ENCODE peak calls at places on chromosomes 1 and 21, in ten cellular contexts. J is transverse colon; A is BE2C; B is BJ; V is PC-3; T is left ventricle myocardium inferior; O is ascending aorta; Z is CD8-positive, alpha-beta T cell; M is effector memory CD4-positive, alpha-beta T cell; C is PC-9. Q is an unnamed sample. For H3K36me3, the result is how much of the 10 kb centered on the place peaks cover.

GRCh38 chr1:238779676-238780075 is 606.7 kb upstream of the CHRM3 start:
- DNase-seq in V (no peak), M (no peak), C (no peak), O (no peak), A (no peak), Z (no peak), T (no peak), B (no peak), J (no peak), Q (no peak)

GRCh38 chr1:85894651-85895050 is 186.4 kb upstream of the ZNHIT6 start:
- DNase-seq in J (no peak), O (no peak), B (no peak), Z (no peak), A (peak), T (no peak), V (peak), C (peak), M (no peak), Q (peak)

GRCh38 chr1:171740987-171741871 is 636 bp downstream of the VAMP4 start:
- DNase-seq in M (no peak), A (peak), V (peak), Z (peak), J (peak), B (no peak), C (peak), T (peak), O (no peak), Q (no peak)

GRCh38 chr1:163472267-163472666 is 150.5 kb downstream of the NUF2 start:
- DNase-seq in M (no peak), Z (no peak), J (no peak), A (no peak), C (no peak), O (no peak), B (no peak), V (no peak), T (no peak), Q (no peak)

GRCh38 chr1:233304489-233305102 is 9.1 kb upstream of the PCNX2 start:
- DNase-seq in C (no peak), V (peak), M (no peak), T (no peak), O (no peak), A (no peak), Z (no peak), J (no peak), B (no peak), Q (peak)

GRCh38 chr1:90879281-90879680 is 142.6 kb downstream of the ZNF644 start:
- DNase-seq in A (no peak), C (no peak), V (peak), J (no peak), B (no peak), M (no peak), T (no peak), O (no peak), Z (no peak), Q (no peak)

GRCh38 chr1:243510928-243511327 is 255.1 kb downstream of the SDCCAG8 start:
- DNase-seq in J (no peak), M (no peak), V (no peak), C (no peak), B (no peak), A (no peak), T (no peak), Z (no peak), O (no peak), Q (no peak)

GRCh38 chr1:59186656-59187055 is 110.2 kb upstream of the FGGY start:
- DNase-seq in Z (no peak), A (no peak), B (no peak), M (no peak), T (no peak), O (no peak), V (no peak), J (no peak), C (no peak), Q (no peak)

GRCh38 chr1:236515443-236515958 is 8.3 kb upstream of the LGALS8 start:
- DNase-seq in B (no peak), C (no peak), O (no peak), V (peak), T (no peak), Z (no peak), J (no peak), A (no peak), M (no peak), Q (no peak)

DNA sequence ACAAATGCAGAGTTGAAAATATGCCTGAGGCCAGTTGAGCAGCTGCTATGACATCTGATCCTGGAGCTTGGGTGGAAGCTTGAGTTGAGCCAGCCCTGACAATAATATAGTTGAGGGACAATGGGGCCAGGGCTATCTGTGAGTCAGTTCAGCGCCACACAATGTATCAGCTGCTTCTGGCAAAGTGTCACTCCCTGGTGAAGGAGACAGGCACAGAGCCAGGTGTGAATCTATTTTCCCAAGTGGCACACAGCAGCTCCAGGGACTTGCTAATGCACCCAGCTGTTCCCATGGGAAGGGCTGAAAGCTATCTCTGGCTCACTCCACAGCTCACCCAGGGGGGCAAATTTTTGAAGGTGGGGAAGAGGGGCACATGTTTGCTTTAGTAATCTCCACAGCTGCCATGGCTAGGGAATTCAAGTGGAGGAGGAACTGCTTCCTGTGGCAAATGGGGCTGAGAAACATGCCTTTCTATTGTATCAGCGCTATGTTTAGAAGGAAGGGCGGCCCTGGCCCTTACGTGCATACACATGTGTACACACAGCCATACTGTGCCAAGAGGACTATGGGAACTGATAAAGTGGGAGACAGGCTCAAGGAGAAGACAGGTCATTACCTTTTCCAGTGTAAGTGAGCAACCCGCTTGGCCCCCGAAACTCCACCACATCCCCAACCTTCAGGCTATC is 2.2 kb downstream of the CYB5R1 start:
- DNase-seq in B (no peak), O (no peak), Z (no peak), C (peak), A (peak), V (no peak), J (no peak), M (no peak), T (peak), Q (no peak)
- H3K4me3 ChIP-seq in B (no peak), O (no peak), Z (no peak), C (no peak), A (no peak), V (no peak), J (no peak), M (no peak), T (peak), Q (no peak)

GRCh38 chr1:201622353-201622752 is 83.4 kb downstream of the NAV1 start:
- DNase-seq in C (no peak), O (no peak), J (no peak), Z (no peak), M (no peak), V (no peak), A (no peak), T (no peak), B (no peak), Q (no peak)
- H3K36me3 ChIP-seq in C (under half), O (under half), J (under half), Z (under half), M (under half), V (under half), A (under half), T (under half), B (under half), Q (under half)

DNA sequence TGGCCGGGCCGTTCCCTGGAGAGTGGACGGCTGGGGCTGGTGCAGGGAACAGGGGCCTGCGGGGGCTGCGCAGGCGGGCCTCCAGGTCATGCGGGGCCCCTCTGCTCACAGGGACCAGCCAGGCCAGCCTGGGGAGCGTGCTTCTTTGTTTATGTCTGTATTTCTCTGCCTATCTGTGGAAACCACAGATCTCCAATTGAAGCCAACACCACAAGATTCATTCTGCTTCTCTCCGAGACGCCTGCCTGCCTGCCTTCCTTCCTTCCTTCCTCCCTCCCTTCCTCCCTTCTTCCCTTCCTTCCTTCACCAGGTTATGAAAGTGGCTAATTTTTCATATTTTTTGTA is 39.9 kb upstream of the HMGN1 start:
- DNase-seq in V (no peak), O (no peak), B (no peak), C (no peak), M (no peak), T (no peak), A (no peak), Z (no peak), J (no peak), Q (no peak)
- H3K4me3 ChIP-seq in V (peak), O (peak), B (no peak), C (peak), M (peak), T (peak), A (peak), Z (peak), J (peak), Q (peak)

DNA sequence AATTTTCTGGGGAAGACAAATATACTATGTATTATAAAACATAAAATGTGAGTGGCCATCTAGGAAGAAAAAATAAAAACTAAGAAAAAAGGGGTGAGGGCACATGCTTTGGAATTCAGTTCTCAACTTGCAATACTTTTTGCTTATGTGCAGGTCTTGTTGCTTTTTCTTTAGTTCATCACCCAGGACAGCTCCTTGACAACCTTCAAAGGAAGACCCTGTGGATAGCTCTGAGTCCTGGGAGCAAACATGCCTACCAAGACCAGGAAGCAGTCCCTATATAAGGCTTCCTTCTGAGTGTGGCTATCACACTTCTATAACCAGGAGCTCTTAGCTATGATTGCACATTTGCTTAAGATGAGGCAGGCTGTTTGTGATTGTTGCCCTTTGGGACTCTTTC is 78.0 kb downstream of the WDR64 start:
- DNase-seq in M (no peak), J (no peak), T (no peak), B (no peak), V (peak), C (no peak), O (no peak), A (no peak), Z (no peak), Q (no peak)
- H3K36me3 ChIP-seq in M (under half), J (under half), T (under half), B (under half), V (under half), C (under half), O (under half), A (under half), Z (under half), Q (under half)

DNA sequence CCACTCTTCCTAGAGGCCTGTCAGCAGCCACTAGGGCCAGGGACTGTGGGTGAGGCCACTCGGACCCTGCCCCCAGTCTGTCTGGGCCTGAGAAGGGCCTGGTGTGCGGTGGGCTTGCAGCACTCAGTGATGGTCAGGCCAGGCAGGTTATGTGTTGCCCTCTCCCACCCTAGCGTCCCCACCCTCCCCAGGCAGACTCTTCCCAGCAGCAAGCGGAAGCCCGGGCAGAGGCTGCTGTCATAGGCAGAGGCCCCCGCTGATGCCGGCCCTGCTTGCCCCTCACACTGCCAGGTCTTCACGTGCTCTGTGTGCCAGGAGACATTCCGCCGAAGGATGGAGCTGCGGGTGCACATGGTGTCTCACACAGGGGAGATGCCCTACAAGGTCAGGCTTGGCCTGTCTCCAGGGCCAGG is 6.6 kb downstream of the ZBTB48 start:
- DNase-seq in V (no peak), B (no peak), O (no peak), J (no peak), C (no peak), M (no peak), A (no peak), Z (no peak), T (no peak), Q (no peak)
- H3K4me3 ChIP-seq in V (no peak), B (no peak), O (no peak), J (no peak), C (no peak), M (no peak), A (no peak), Z (no peak), T (no peak), Q (no peak)

DNA sequence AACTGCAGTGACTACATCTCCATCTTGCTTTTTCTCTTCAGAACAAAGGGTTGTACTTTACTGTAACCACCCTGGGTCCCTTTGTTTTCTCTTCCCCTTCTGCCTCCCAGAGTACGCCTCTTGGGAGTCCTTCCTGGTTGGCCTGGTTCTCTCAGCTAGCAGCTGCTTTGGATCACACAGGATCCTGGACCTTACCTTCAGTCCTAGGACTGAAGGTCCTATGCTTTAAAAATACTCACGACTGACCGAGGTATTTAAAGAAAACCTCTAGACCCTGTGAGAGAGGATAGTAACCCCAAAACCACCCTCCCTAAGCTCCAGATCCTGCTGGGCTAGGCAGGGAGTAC is 4.8 kb downstream of the TRIM45 start:
- DNase-seq in J (no peak), A (no peak), M (no peak), O (no peak), Z (no peak), B (no peak), C (no peak), V (no peak), T (no peak), Q (no peak)
- H3K36me3 ChIP-seq in J (under half), A (under half), M (under half), O (under half), Z (under half), B (under half), C (under half), V (under half), T (half or more), Q (under half)

GRCh38 chr1:24827737-24828136 is 82.5 kb downstream of the CLIC4 start:
- DNase-seq in C (no peak), T (no peak), M (no peak), A (no peak), B (no peak), O (no peak), J (no peak), Z (no peak), V (no peak), Q (no peak)

GRCh38 chr1:24828887-24829192 is 83.6 kb downstream of the CLIC4 start:
- DNase-seq in O (no peak), M (no peak), Z (no peak), A (peak), C (no peak), V (no peak), T (no peak), B (no peak), J (no peak), Q (no peak)

GRCh38 chr1:24826510-24826909 is 81.3 kb downstream of the CLIC4 start:
- DNase-seq in M (no peak), V (no peak), Z (no peak), O (no peak), A (no peak), T (no peak), J (no peak), B (no peak), C (no peak), Q (no peak)

GRCh38 chr1:24830680-24831272 is 85.5 kb downstream of the CLIC4 start:
- DNase-seq in O (no peak), B (peak), Z (no peak), T (no peak), A (no peak), C (no peak), M (no peak), J (no peak), V (peak), Q (no peak)

DNA sequence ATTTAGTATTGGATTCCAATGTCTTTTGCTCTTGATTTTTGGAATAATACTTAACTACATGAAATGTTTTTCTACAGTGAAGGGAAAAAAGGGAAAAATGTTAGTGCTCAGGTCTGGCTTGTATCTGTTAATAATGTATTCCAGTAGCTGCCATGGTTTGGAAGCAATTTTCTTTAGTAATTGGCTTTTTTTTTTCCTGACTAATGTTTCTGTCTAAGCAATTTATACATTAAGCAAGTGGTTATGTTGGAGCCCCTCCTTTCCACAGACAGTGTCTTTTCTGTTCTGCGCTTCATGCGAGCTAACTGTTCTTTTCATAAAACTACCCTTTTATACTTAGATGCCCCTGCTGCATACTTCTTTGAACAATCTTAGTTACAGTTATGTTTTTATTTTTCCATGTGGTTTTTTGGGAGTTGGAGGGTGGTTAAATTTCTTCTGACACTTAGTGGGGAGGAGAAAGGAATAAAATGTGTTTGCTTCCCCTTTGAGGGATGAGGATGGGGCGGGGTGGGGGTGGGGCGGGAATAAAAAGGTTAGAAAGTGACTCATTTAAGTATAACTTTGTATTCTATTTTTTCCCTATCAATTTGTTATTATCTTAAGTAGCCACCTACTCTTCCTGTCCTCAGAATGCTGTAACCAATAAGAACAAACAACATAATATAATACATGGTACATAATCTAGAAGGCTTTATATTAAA is 83.1 kb downstream of the CLIC4 start:
- DNase-seq in O (no peak), A (no peak), V (no peak), Z (no peak), C (no peak), J (no peak), T (no peak), M (no peak), B (no peak), Q (no peak)
- H3K4me3 ChIP-seq in O (peak), A (no peak), V (no peak), Z (no peak), C (no peak), J (no peak), T (peak), M (no peak), B (no peak), Q (no peak)

DNA sequence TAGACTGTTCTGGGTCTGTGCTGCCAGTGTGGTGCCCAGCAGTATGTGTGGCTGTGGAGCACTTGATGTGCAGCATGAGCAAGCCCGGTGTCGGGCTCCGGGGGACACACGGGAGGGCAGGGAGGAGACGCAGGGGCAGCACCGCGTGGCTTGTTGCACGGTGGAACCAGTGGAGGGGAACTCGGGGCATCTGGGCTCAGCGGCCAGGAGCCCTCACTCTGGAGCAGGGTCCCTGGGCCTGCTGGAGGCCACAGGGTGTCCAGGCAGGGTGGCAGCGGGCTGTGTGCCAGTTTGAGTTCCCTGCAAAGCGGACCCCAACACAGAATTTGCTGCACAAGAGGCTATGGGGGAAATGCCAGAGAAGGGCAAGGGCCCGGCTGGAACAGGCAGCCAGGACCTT is 30.6 kb downstream of the PCNT start:
- DNase-seq in O (no peak), C (no peak), M (no peak), Z (no peak), B (no peak), T (no peak), A (no peak), J (no peak), V (no peak), Q (no peak)
- H3K36me3 ChIP-seq in O (half or more), C (under half), M (half or more), Z (under half), B (under half), T (half or more), A (half or more), J (under half), V (under half), Q (half or more)

GRCh38 chr1:44212355-44213221 is 683 bp upstream of the DMAP1 start:
- DNase-seq in V (no peak), Z (peak), C (no peak), A (no peak), O (no peak), M (no peak), B (no peak), J (no peak), T (no peak), Q (no peak)
- H3K4me3 ChIP-seq in V (peak), Z (peak), C (peak), A (peak), O (peak), M (peak), B (peak), J (peak), T (peak), Q (peak)

GRCh38 chr1:93159337-93159736 is 20.9 kb downstream of the TMED5 start:
- DNase-seq in T (no peak), V (no peak), J (no peak), O (no peak), M (no peak), B (no peak), A (no peak), C (no peak), Z (no peak), Q (no peak)

GRCh38 chr1:93151474-93151873 is 28.7 kb downstream of the TMED5 start:
- DNase-seq in A (no peak), V (no peak), Z (no peak), M (no peak), O (no peak), B (no peak), T (no peak), C (no peak), J (no peak), Q (no peak)

GRCh38 chr1:93154898-93155297 is 25.3 kb downstream of the TMED5 start:
- DNase-seq in T (no peak), V (no peak), C (no peak), O (no peak), J (no peak), B (no peak), M (no peak), Z (no peak), A (no peak), Q (no peak)

GRCh38 chr1:93152835-93153234 is 27.4 kb downstream of the TMED5 start:
- DNase-seq in Z (no peak), B (no peak), V (no peak), O (no peak), C (no peak), T (no peak), A (no peak), M (no peak), J (no peak), Q (no peak)

DNA sequence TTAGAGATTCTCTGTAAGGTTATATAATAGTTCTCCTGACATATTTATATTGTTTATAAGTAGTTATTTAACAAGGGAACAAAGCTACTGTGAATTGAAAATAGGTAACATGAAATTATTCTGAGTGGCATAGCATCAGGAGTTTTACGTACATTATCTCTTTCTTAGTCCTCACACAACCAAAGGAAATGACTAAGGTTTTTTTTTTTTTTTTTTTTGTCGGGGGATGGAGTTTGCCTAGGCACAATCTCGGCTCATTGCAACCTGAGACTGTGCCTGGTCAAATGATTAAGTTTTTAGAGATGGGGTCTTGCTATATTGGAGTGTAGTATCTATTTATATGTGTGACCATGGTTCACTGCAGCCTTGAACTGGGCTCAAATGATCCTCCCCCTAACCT is 24.9 kb downstream of the TMED5 start:
- DNase-seq in M (no peak), Z (no peak), A (no peak), J (no peak), C (no peak), T (no peak), B (no peak), O (no peak), V (peak), Q (no peak)
- H3K36me3 ChIP-seq in M (under half), Z (under half), A (under half), J (under half), C (half or more), T (half or more), B (under half), O (half or more), V (under half), Q (half or more)

Q was measured in SJSA1.